ENCODE peak calls at places on chromosomes 6 and 20, in four cellular contexts. A is effector memory CD8-positive, alpha-beta T cell; K is dermis microvascular lymphatic vessel endothelial cell; Q is MCF 10A. M is an unnamed sample.
A peak's percentile ranks its signal among the peaks of the same experiment; 100 is the strongest.

GRCh38 chr6:231779-232178 is 60.5 kb upstream of the DUSP22 start:
- DNase-seq in A (no peak), K (no peak), Q (no peak), M (no peak)

GRCh38 chr6:159929819-159930218 is 39.0 kb downstream of the MAS1 start:
- DNase-seq in Q (peak; percentile 38), K (peak; percentile 53), A (peak; percentile 70), M (no peak)

GRCh38 chr6:33628401-33628964 is 7.4 kb downstream of the ITPR3 start:
- DNase-seq in Q (no peak), K (no peak), A (no peak), M (no peak)

GRCh38 chr20:43959079-43959919 is 44.6 kb downstream of the TOX2 start:
- DNase-seq in A (peak; percentile 45), Q (peak; percentile 53), K (peak; percentile 53), M (no peak)

GRCh38 chr6:5968817-5969726 is 37.7 kb downstream of the NRN1 start:
- DNase-seq in A (no peak), K (peak; percentile 72), Q (peak; percentile 77), M (no peak)

GRCh38 chr6:136334853-136335252 is 45.2 kb upstream of the BCLAF1 start:
- DNase-seq in K (no peak), Q (no peak), A (no peak), M (no peak)

GRCh38 chr6:55777461-55777860 is 97.9 kb downstream of the BMP5 start:
- DNase-seq in Q (peak; percentile 41), K (no peak), A (no peak), M (no peak)

GRCh38 chr6:132218063-132218696 is 183.1 kb downstream of the MOXD1 start:
- DNase-seq in Q (peak; percentile 45), K (peak; percentile 62), A (no peak), M (no peak)

GRCh38 chr6:87661503-87661902 is 40.5 kb downstream of the AKIRIN2 start:
- DNase-seq in A (no peak), Q (no peak), K (no peak), M (no peak)

GRCh38 chr6:154448448-154449096 is 61.9 kb downstream of the CNKSR3 start:
- DNase-seq in Q (no peak), A (no peak), K (peak; percentile 84), M (peak; percentile 48)

GRCh38 chr6:139149383-139149782 is 14.5 kb downstream of the HECA start:
- DNase-seq in A (no peak), K (no peak), Q (no peak), M (no peak)

GRCh38 chr6:27757307-27757706 is 154.9 kb downstream of the OR2B2 start:
- DNase-seq in A (no peak), K (no peak), Q (no peak), M (no peak)